ENCODE peak calls at places on chromosomes 13 and 19, in six cellular contexts. One of them, this sample, is unnamed.

GRCh38 chr13:43879323-43880181 is at the start of the genes CCDC122 and LACC1:
- DNase-seq in anterior cingulate cortex: peak; percentile 68
- DNase-seq in stimulated activated CD4-positive, alpha-beta T cell treated with anti-CD3 and anti-CD28 coated beads, Interleukin-2, amount 100 ng/mL, for 48 hours: peak; percentile 69
- DNase-seq in activated T-helper 1 cell treated with anti-CD3 and anti-CD28 coated beads, Interleukin-2, amount 50 U/mL, for 16 hours: peak; percentile 67
- DNase-seq in breast epithelium: peak; percentile 77
- DNase-seq in mesendoderm: peak; percentile 89
- DNase-seq in this sample: peak; percentile 82

GRCh38 chr19:41939861-41940442 is 11.7 kb upstream of the ERFL start:
- DNase-seq in stimulated activated CD4-positive, alpha-beta T cell treated with anti-CD3 and anti-CD28 coated beads, Interleukin-2, amount 100 ng/mL, for 48 hours: no peak
- DNase-seq in activated T-helper 1 cell treated with anti-CD3 and anti-CD28 coated beads, Interleukin-2, amount 50 U/mL, for 16 hours: no peak
- DNase-seq in mesendoderm: peak; percentile 57
- DNase-seq in breast epithelium: no peak
- DNase-seq in anterior cingulate cortex: no peak
- DNase-seq in this sample: peak; percentile 46

GRCh38 chr13:44649834-44650233 is 73.7 kb upstream of the TSC22D1 start:
- DNase-seq in anterior cingulate cortex: no peak
- DNase-seq in activated T-helper 1 cell treated with anti-CD3 and anti-CD28 coated beads, Interleukin-2, amount 50 U/mL, for 16 hours: no peak
- DNase-seq in mesendoderm: peak; percentile 22
- DNase-seq in breast epithelium: no peak
- DNase-seq in stimulated activated CD4-positive, alpha-beta T cell treated with anti-CD3 and anti-CD28 coated beads, Interleukin-2, amount 100 ng/mL, for 48 hours: no peak
- DNase-seq in this sample: no peak

GRCh38 chr19:49378501-49378900 is 9.5 kb upstream of the KASH5 start:
- DNase-seq in stimulated activated CD4-positive, alpha-beta T cell treated with anti-CD3 and anti-CD28 coated beads, Interleukin-2, amount 100 ng/mL, for 48 hours: no peak
- DNase-seq in anterior cingulate cortex: no peak
- DNase-seq in mesendoderm: no peak
- DNase-seq in breast epithelium: no peak
- DNase-seq in activated T-helper 1 cell treated with anti-CD3 and anti-CD28 coated beads, Interleukin-2, amount 50 U/mL, for 16 hours: no peak
- DNase-seq in this sample: no peak

GRCh38 chr13:98267080-98267912 is 90.2 kb upstream of the RNF113B start:
- DNase-seq in mesendoderm: no peak
- DNase-seq in breast epithelium: no peak
- DNase-seq in anterior cingulate cortex: no peak
- DNase-seq in activated T-helper 1 cell treated with anti-CD3 and anti-CD28 coated beads, Interleukin-2, amount 50 U/mL, for 16 hours: no peak
- DNase-seq in stimulated activated CD4-positive, alpha-beta T cell treated with anti-CD3 and anti-CD28 coated beads, Interleukin-2, amount 100 ng/mL, for 48 hours: no peak
- DNase-seq in this sample: no peak

GRCh38 chr13:105846923-105847322 is 688.5 kb downstream of the EFNB2 start:
- DNase-seq in anterior cingulate cortex: no peak
- DNase-seq in breast epithelium: no peak
- DNase-seq in stimulated activated CD4-positive, alpha-beta T cell treated with anti-CD3 and anti-CD28 coated beads, Interleukin-2, amount 100 ng/mL, for 48 hours: no peak
- DNase-seq in activated T-helper 1 cell treated with anti-CD3 and anti-CD28 coated beads, Interleukin-2, amount 50 U/mL, for 16 hours: no peak
- DNase-seq in mesendoderm: no peak
- DNase-seq in this sample: no peak

GRCh38 chr13:76912476-76912875 is 26.3 kb upstream of the KCTD12 start:
- DNase-seq in mesendoderm: no peak
- DNase-seq in anterior cingulate cortex: no peak
- DNase-seq in breast epithelium: no peak
- DNase-seq in activated T-helper 1 cell treated with anti-CD3 and anti-CD28 coated beads, Interleukin-2, amount 50 U/mL, for 16 hours: no peak
- DNase-seq in stimulated activated CD4-positive, alpha-beta T cell treated with anti-CD3 and anti-CD28 coated beads, Interleukin-2, amount 100 ng/mL, for 48 hours: no peak
- DNase-seq in this sample: no peak

GRCh38 chr19:47002106-47002766 is 17.4 kb upstream of the NPAS1 start:
- DNase-seq in breast epithelium: no peak
- DNase-seq in mesendoderm: no peak
- DNase-seq in anterior cingulate cortex: no peak
- DNase-seq in stimulated activated CD4-positive, alpha-beta T cell treated with anti-CD3 and anti-CD28 coated beads, Interleukin-2, amount 100 ng/mL, for 48 hours: no peak
- DNase-seq in activated T-helper 1 cell treated with anti-CD3 and anti-CD28 coated beads, Interleukin-2, amount 50 U/mL, for 16 hours: no peak
- DNase-seq in this sample: no peak

GRCh38 chr13:90700340-90700739 is 647.1 kb upstream of the MIR17HG start:
- DNase-seq in anterior cingulate cortex: no peak
- DNase-seq in activated T-helper 1 cell treated with anti-CD3 and anti-CD28 coated beads, Interleukin-2, amount 50 U/mL, for 16 hours: no peak
- DNase-seq in breast epithelium: no peak
- DNase-seq in mesendoderm: no peak
- DNase-seq in stimulated activated CD4-positive, alpha-beta T cell treated with anti-CD3 and anti-CD28 coated beads, Interleukin-2, amount 100 ng/mL, for 48 hours: no peak
- DNase-seq in this sample: no peak

GRCh38 chr13:50073340-50073739 is 58.1 kb downstream of the KCNRG start:
- DNase-seq in breast epithelium: no peak
- DNase-seq in stimulated activated CD4-positive, alpha-beta T cell treated with anti-CD3 and anti-CD28 coated beads, Interleukin-2, amount 100 ng/mL, for 48 hours: no peak
- DNase-seq in mesendoderm: no peak
- DNase-seq in anterior cingulate cortex: no peak
- DNase-seq in activated T-helper 1 cell treated with anti-CD3 and anti-CD28 coated beads, Interleukin-2, amount 50 U/mL, for 16 hours: no peak
- DNase-seq in this sample: no peak

This sample was measured in NCI-H226.